ENCODE peak calls at places on chromosomes 16 and 17, in nine cellular contexts. O, V, D, T, L, J, S, C and A are unnamed samples. For H3K4me1, the result is how much of the 10 kb centered on the place peaks cover.

GRCh38 chr16:71927383-71927782 is 32.1 kb downstream of the IST1 start:
- DNase-seq in O (no peak), V (no peak), D (peak), T (peak), L (no peak), J (peak), S (no peak), C (peak), A (no peak)

GRCh38 chr16:60181542-60181941 is 1447.4 kb upstream of the GOT2 start:
- DNase-seq in O (no peak), V (no peak), D (no peak), T (no peak), L (no peak), J (no peak), S (no peak), C (no peak), A (no peak)

GRCh38 chr16:47660540-47660939 is 199.4 kb downstream of the PHKB start:
- DNase-seq in O (no peak), V (no peak), D (no peak), T (no peak), L (no peak), J (no peak), S (peak), C (no peak), A (no peak)

GRCh38 chr16:69197573-69197972 is 10.6 kb downstream of the SNTB2 start:
- DNase-seq in O (no peak), V (no peak), D (no peak), T (no peak), L (no peak), J (no peak), S (no peak), C (no peak), A (no peak)

GRCh38 chr16:23969468-23970297 is 133.9 kb downstream of the PRKCB start:
- DNase-seq in O (no peak), V (no peak), D (no peak), T (no peak), L (no peak), J (no peak), S (no peak), C (no peak), A (no peak)

GRCh38 chr17:32319548-32319905 is 22.4 kb downstream of the C17orf75 start:
- DNase-seq in O (peak), V (peak), D (peak), T (peak), L (peak), J (peak), S (peak), C (peak), A (peak)

GRCh38 chr16:18797746-18798145 is 3.6 kb downstream of the ARL6IP1 start:
- DNase-seq in O (no peak), V (no peak), D (no peak), T (no peak), L (no peak), J (no peak), S (no peak), C (no peak), A (no peak)

GRCh38 chr16:30585022-30585399 is 486 bp downstream of the ZNF785 start:
- DNase-seq in O (no peak), V (no peak), D (peak), T (peak), L (no peak), J (no peak), S (peak), C (no peak), A (no peak)

GRCh38 chr17:20008242-20009051 is 712 bp upstream of the SPECC1 start:
- DNase-seq in O (no peak), V (peak), D (peak), T (peak), L (no peak), J (no peak), S (no peak), C (peak), A (no peak)

GRCh38 chr16:76204249-76204648 is 73.0 kb upstream of the CNTNAP4 start:
- DNase-seq in O (no peak), V (no peak), D (no peak), T (no peak), L (no peak), J (no peak), S (no peak), C (no peak), A (no peak)

GRCh38 chr17:20206068-20206467 is 196.9 kb downstream of the SPECC1 start:
- DNase-seq in O (no peak), V (no peak), D (no peak), T (no peak), L (no peak), J (peak), S (no peak), C (no peak), A (no peak)

GRCh38 chr17:28520687-28521086 is 14.5 kb downstream of the FOXN1 start:
- DNase-seq in O (no peak), V (no peak), D (no peak), T (no peak), L (no peak), J (no peak), S (no peak), C (no peak), A (no peak)

GRCh38 chr17:3026125-3026855 is 37.1 kb downstream of the OR1D5 start:
- DNase-seq in O (peak), V (peak), D (no peak), T (peak), L (no peak), J (no peak), S (no peak), C (no peak), A (no peak)

GRCh38 chr16:72723781-72724180 is 324.1 kb downstream of the ZFHX3 start:
- DNase-seq in O (no peak), V (no peak), D (no peak), T (no peak), L (no peak), J (no peak), S (no peak), C (no peak), A (no peak)

GRCh38 chr17:50129946-50130777 is at the start of gene SAMD14:
- DNase-seq in O (no peak), V (no peak), D (no peak), T (no peak), L (peak), J (no peak), S (no peak), C (no peak), A (no peak)

GRCh38 chr17:16286947-16287562 is 66.2 kb downstream of the CENPV start:
- DNase-seq in O (no peak), V (peak), D (peak), T (peak), L (no peak), J (no peak), S (peak), C (no peak), A (no peak)

DNA sequence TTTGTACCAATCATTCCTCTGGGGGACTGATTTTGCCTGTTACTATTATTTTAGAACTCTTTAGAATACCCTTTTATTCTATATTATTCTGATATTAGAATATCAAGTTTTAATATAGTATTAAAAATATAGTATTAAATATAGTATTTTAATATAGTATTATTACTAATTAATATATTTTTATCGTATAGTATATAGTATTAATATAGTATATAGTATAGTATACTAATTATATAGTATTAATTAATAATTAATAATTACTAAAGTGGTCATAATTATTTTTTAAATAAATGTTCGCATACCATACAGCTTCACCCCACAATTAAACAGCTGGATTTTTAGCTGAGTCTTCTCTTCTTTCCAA is 73.3 kb downstream of the GNAO1 start:
- DNase-seq in O (no peak), V (no peak), D (no peak), T (no peak), L (no peak), J (no peak), S (no peak), C (no peak), A (no peak)
- H3K4me1 ChIP-seq in O (under half), V (under half), D (under half), T (under half), L (under half), J (under half), S (under half), C (half or more), A (under half)

GRCh38 chr16:84595052-84595481 is 22.8 kb downstream of the COTL1 start:
- DNase-seq in O (peak), V (no peak), D (peak), T (peak), L (no peak), J (no peak), S (no peak), C (no peak), A (no peak)
- H3K4me1 ChIP-seq in O (under half), V (under half), D (under half), T (under half), L (half or more), J (under half), S (half or more), C (under half), A (half or more)

DNA sequence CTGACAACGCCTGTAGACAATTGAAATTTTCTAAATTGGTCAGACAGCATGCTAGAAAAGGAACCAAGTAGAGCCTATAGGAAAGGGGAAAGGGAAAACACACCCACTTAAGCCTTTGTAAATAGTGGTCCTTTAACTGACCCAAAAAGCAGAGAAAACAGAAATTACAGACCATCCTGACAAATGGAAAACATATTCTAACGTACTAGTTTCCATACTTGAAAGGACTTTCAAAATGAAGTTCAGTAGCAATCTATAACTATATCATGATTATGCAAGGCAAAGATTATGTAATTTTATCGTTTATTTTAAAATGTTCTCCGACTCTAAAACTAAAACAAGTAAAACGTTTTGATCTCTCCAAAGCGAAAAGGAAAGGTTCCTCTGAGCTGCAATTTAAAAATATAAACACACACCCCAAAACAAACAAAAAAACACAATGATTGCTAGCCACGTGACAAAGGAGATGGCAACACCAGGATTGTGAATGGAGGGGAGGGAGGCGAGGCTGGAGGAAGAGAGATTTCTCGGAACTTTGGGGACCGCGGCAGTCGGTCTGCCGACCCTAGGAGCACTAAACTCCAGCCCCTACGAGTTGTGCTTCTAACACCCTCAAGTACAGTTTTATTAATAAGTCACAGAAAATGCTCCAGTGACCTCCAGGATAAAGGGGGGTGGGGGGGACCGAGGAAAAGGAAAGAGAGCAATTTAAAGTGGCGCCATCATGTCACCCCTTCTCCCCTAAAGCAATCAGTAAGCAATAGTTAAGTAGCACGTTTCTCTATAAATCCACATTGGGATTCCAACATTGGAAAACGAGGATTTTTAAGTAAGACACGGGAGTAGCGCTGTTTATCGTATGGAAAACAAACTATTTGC is 1.7 kb downstream of the KANSL1 start:
- DNase-seq in O (no peak), V (no peak), D (peak), T (no peak), L (no peak), J (no peak), S (peak), C (no peak), A (no peak)
- H3K4me1 ChIP-seq in O (under half), V (under half), D (under half), T (under half), L (half or more), J (under half), S (half or more), C (half or more), A (under half)

GRCh38 chr17:59620518-59621259 is 994 bp downstream of the CLTC start:
- DNase-seq in O (peak), V (no peak), D (peak), T (peak), L (peak), J (no peak), S (peak), C (peak), A (peak)
- H3K4me1 ChIP-seq in O (under half), V (under half), D (under half), T (under half), L (half or more), J (under half), S (half or more), C (half or more), A (under half)

GRCh38 chr16:82763371-82763770 is 136.6 kb downstream of the CDH13 start:
- DNase-seq in O (no peak), V (no peak), D (no peak), T (no peak), L (no peak), J (no peak), S (no peak), C (no peak), A (no peak)
- H3K4me1 ChIP-seq in O (under half), V (under half), D (under half), T (under half), L (under half), J (under half), S (under half), C (half or more), A (under half)

GRCh38 chr17:78462148-78462547 is 83.7 kb downstream of the PGS1 start:
- DNase-seq in O (no peak), V (no peak), D (no peak), T (no peak), L (no peak), J (no peak), S (no peak), C (no peak), A (no peak)

GRCh38 chr17:78459696-78460095 is 81.2 kb downstream of the PGS1 start:
- DNase-seq in O (no peak), V (no peak), D (no peak), T (no peak), L (no peak), J (no peak), S (no peak), C (no peak), A (no peak)

GRCh38 chr17:78458739-78459335 is 80.4 kb downstream of the PGS1 start:
- DNase-seq in O (no peak), V (no peak), D (no peak), T (no peak), L (no peak), J (no peak), S (no peak), C (no peak), A (no peak)

GRCh38 chr17:78460176-78460675 is 81.8 kb downstream of the PGS1 start:
- DNase-seq in O (no peak), V (no peak), D (no peak), T (no peak), L (no peak), J (no peak), S (no peak), C (no peak), A (no peak)

GRCh38 chr17:78460951-78461944 is 82.8 kb downstream of the PGS1 start:
- DNase-seq in O (no peak), V (no peak), D (no peak), T (no peak), L (no peak), J (no peak), S (no peak), C (no peak), A (no peak)
- H3K4me1 ChIP-seq in O (under half), V (under half), D (under half), T (under half), L (under half), J (under half), S (under half), C (under half), A (under half)

DNA sequence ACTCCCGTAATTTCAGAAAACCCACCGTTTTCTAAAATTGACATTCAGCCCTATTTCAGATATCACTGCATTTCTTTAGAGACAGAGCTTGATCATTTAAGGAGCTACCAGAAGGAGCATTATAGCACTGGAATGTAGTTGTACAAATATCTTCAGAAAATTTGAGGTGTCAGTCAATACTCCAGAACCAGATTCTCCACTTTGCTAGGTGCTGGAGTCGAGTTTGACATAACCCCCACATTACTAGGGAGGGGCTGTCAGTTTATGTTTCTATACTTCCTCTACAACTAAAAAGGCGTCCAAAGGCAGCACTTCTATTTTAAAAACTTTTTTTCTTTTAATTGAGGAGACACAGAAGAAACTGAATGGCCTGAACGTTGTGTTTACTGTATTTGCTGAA is 899 bp upstream of the KIAA0513 start:
- DNase-seq in O (no peak), V (no peak), D (no peak), T (no peak), L (no peak), J (no peak), S (no peak), C (no peak), A (no peak)
- H3K4me1 ChIP-seq in O (under half), V (under half), D (under half), T (under half), L (under half), J (under half), S (under half), C (under half), A (under half)

GRCh38 chr17:48239603-48239995 is 132.0 kb downstream of the SNX11 start:
- DNase-seq in O (no peak), V (no peak), D (no peak), T (no peak), L (no peak), J (no peak), S (no peak), C (no peak), A (no peak)

GRCh38 chr17:48240562-48241130 is 133.1 kb downstream of the SNX11 start:
- DNase-seq in O (no peak), V (no peak), D (no peak), T (no peak), L (no peak), J (no peak), S (no peak), C (no peak), A (no peak)

GRCh38 chr17:48240122-48240521 is 132.6 kb downstream of the SNX11 start:
- DNase-seq in O (no peak), V (no peak), D (no peak), T (no peak), L (no peak), J (no peak), S (no peak), C (no peak), A (no peak)

GRCh38 chr17:48241770-48242497 is 134.4 kb downstream of the SNX11 start:
- DNase-seq in O (no peak), V (no peak), D (no peak), T (no peak), L (no peak), J (no peak), S (no peak), C (no peak), A (no peak)

GRCh38 chr17:48241131-48241591 is 133.6 kb downstream of the SNX11 start:
- DNase-seq in O (no peak), V (no peak), D (no peak), T (no peak), L (no peak), J (no peak), S (no peak), C (peak), A (no peak)
- H3K4me1 ChIP-seq in O (under half), V (under half), D (under half), T (under half), L (half or more), J (under half), S (under half), C (under half), A (under half)